ENCODE peak calls at places on chromosomes 3 and 15, in seven cellular contexts. D is Daoy, U is AG08395, X is endothelial cell of umbilical vein, V is germinal center, S is heart right ventricle, P is hypothalamus. N is an unnamed sample.

GRCh38 chr3:169465416-169465815 is 198.1 kb downstream of the MECOM start:
- DNase-seq in U (no peak), D (no peak), V (no peak), P (no peak), X (no peak), S (no peak), N (no peak)

GRCh38 chr3:52039846-52040245 is 16.5 kb downstream of the DUSP7 start:
- DNase-seq in U (no peak), X (no peak), S (peak; percentile 85), D (no peak), V (no peak), P (peak; percentile 81), N (no peak)

GRCh38 chr3:155069729-155070128 is 10.4 kb upstream of the MME start:
- DNase-seq in X (peak; percentile 83), V (no peak), S (no peak), P (no peak), D (peak; percentile 6), U (no peak), N (no peak)

GRCh38 chr15:29934251-29934650 is 112.0 kb upstream of the TJP1 start:
- DNase-seq in U (peak; percentile 17), X (peak; percentile 67), D (peak; percentile 71), V (no peak), P (no peak), S (no peak), N (peak; percentile 29)

GRCh38 chr15:89801471-89802205 is 13.0 kb downstream of the ANPEP start:
- DNase-seq in D (no peak), S (no peak), V (no peak), P (no peak), X (no peak), U (no peak), N (no peak)

GRCh38 chr3:197362086-197362485 is 63.7 kb upstream of the DLG1 start:
- DNase-seq in X (peak; percentile 48), V (no peak), S (no peak), P (no peak), D (no peak), U (no peak), N (no peak)

GRCh38 chr15:67274236-67274635 is 19.6 kb downstream of the IQCH start:
- DNase-seq in U (no peak), P (no peak), V (no peak), D (no peak), S (no peak), X (no peak), N (no peak)

GRCh38 chr15:79769081-79769481 is 127.7 kb downstream of the MTHFS start:
- DNase-seq in U (peak; percentile 38), V (peak; percentile 13), P (no peak), S (no peak), X (no peak), D (no peak), N (peak; percentile 27)

GRCh38 chr3:37383323-37383722 is 208.9 kb upstream of the LRRFIP2 start:
- DNase-seq in P (no peak), X (no peak), V (no peak), S (no peak), D (no peak), U (no peak), N (no peak)

GRCh38 chr3:38114052-38114874 is 22.7 kb downstream of the ACAA1 start:
- DNase-seq in P (no peak), U (no peak), X (no peak), V (no peak), D (no peak), S (no peak), N (no peak)

GRCh38 chr15:33698128-33698527 is 270.2 kb upstream of the CHRM5 start:
- DNase-seq in X (no peak), P (no peak), S (no peak), V (no peak), U (no peak), D (no peak), N (no peak)

GRCh38 chr3:188482929-188483328 is 329.0 kb downstream of the LPP start:
- DNase-seq in S (no peak), X (no peak), V (no peak), D (no peak), P (no peak), U (no peak), N (no peak)

GRCh38 chr3:133750201-133750748 is 4.1 kb downstream of the TF start:
- DNase-seq in X (no peak), U (no peak), V (no peak), D (no peak), P (no peak), S (peak; percentile 29), N (no peak)

GRCh38 chr15:56243774-56244236 is at the start of gene RFX7:
- DNase-seq in P (peak; percentile 69), U (peak; percentile 83), D (peak; percentile 85), X (peak; percentile 65), S (peak; percentile 80), V (peak; percentile 87), N (no peak)